ENCODE peak calls at places on chromosomes 1 and 21, in four cellular contexts. U is RWPE1, X is substantia nigra, H is stomach. G is an unnamed sample.

GRCh38 chr1:58773406-58773840 is 10.4 kb downstream of the JUN start:
- DNase-seq in U (no peak), X (no peak), H (peak), G (peak)

GRCh38 chr1:51070640-51071039 is 31.4 kb upstream of the C1orf185 start:
- DNase-seq in U (peak), X (no peak), H (no peak), G (no peak)

GRCh38 chr1:3685229-3685628 is 32.9 kb downstream of the TP73 start:
- DNase-seq in U (peak), X (no peak), H (no peak), G (no peak)

GRCh38 chr1:63069214-63069613 is 253.2 kb upstream of the FOXD3 start:
- DNase-seq in U (no peak), X (no peak), H (no peak), G (no peak)

GRCh38 chr1:12112711-12113161 is 49.6 kb downstream of the TNFRSF8 start:
- DNase-seq in U (no peak), X (no peak), H (no peak), G (no peak)

GRCh38 chr1:48916121-48917069 is 139.7 kb upstream of the BEND5 start:
- DNase-seq in U (peak), X (no peak), H (no peak), G (peak)

GRCh38 chr21:42364304-42364865 is 1.9 kb downstream of the TFF1 start:
- DNase-seq in U (no peak), X (no peak), H (no peak), G (no peak)

GRCh38 chr1:153563339-153563952 is 2.2 kb downstream of the S100A2 start:
- DNase-seq in U (no peak), X (no peak), H (no peak), G (peak)

GRCh38 chr21:31363720-31364119 is 19.7 kb upstream of the TIAM1 start:
- DNase-seq in U (no peak), X (no peak), H (no peak), G (no peak)

GRCh38 chr1:89576016-89576415 is 51.4 kb downstream of the LRRC8B start:
- DNase-seq in U (no peak), X (no peak), H (no peak), G (no peak)

GRCh38 chr1:26322042-26322331 is 4.2 kb downstream of the CD52 start:
- DNase-seq in U (no peak), X (no peak), H (no peak), G (no peak)

GRCh38 chr1:201653883-201654282 is 115.0 kb downstream of the NAV1 start:
- DNase-seq in U (no peak), X (no peak), H (no peak), G (peak)

GRCh38 chr1:44661786-44662682 is 12.2 kb downstream of the TMEM53 start:
- DNase-seq in U (no peak), X (no peak), H (no peak), G (no peak)

GRCh38 chr1:19963636-19964035 is 15.8 kb downstream of the PLA2G2A start:
- DNase-seq in U (no peak), X (no peak), H (no peak), G (no peak)

GRCh38 chr1:55337801-55338447 is 122.8 kb upstream of the USP24 start:
- DNase-seq in U (peak), X (no peak), H (no peak), G (no peak)

GRCh38 chr1:231162300-231162969 is 577 bp downstream of the TRIM67 start:
- DNase-seq in U (peak), X (no peak), H (peak), G (peak)

DNA sequence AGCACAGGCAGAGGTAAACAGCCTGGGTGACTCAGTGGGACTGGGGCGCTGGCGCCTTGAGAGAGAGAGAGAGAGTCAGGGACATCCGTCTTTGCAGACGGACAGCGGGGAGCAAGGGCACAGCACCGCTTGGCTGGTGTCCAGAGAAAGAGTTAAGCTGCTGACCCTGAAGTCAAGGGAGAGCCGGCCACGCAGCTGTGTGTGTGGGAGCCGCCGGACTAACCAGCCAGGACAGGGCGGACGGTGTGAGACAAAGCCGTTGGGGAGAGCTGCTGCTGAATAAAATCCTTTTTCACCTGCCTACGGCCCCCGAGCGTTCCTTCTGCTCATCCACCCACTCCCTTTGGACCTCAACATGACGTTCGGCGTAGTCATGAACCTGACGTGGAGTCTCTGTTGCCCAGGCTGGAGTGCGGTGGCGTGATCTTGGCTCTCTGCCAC is 14.5 kb downstream of the CFAP74 start:
- DNase-seq in U (no peak), X (no peak), H (no peak), G (no peak)
- H3K27ac ChIP-seq in U (no peak), X (no peak), H (peak), G (peak)

GRCh38 chr21:32463889-32464300 is 51.4 kb downstream of the EVA1C start:
- DNase-seq in U (peak), X (no peak), H (no peak), G (peak)
- H3K27ac ChIP-seq in U (peak), X (no peak), H (peak), G (peak)

DNA sequence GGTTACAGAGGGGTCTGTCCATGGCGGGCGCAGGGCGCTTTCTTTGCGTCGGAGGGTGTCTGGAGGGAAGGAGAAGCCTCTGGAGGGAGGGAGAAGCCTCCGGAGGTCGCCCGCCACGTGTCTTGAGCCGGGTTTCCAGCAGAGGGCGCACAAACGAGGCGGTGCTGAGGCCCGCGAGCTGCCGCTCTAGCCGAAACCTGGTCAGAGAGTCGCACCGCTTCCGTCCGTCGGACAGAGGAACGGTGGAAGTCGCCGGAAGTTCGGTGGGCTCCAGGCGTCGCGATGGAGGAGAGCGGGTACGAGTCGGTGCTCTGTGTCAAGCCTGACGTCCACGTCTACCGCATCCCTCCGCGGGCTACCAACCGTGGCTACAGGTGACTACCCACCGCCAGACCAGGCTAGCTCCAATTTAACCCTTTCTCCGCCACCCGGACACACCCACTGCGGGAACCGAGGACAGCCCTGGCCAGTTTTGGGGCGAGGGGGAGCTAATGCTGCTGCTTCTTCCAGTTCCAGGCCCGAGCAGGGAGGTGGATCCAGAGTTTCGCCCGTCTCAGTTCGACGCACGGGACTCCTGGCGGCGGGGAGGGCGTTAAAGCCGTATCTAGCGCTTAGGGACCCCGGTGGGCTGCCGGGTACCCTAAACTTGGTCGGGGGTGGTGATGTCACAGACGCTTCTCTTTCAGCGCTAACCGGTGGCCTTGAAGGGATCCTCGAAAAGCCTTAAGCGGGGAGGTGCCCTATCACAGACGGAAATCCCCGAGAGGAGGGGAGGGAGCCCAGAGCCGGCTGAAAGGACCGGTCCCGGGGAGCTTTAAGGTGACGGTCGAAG is at the start of gene NECAP2:
- DNase-seq in U (peak), X (peak), H (peak), G (peak)
- H3K27ac ChIP-seq in U (peak), X (peak), H (peak), G (no peak)

GRCh38 chr1:13662498-13662897 is 37.5 kb upstream of the PRDM2 start:
- DNase-seq in U (no peak), X (no peak), H (no peak), G (no peak)

GRCh38 chr1:13663969-13664368 is 36.0 kb upstream of the PRDM2 start:
- DNase-seq in U (no peak), X (no peak), H (no peak), G (no peak)

GRCh38 chr1:13664451-13664850 is 35.5 kb upstream of the PRDM2 start:
- DNase-seq in U (peak), X (no peak), H (no peak), G (no peak)

GRCh38 chr1:13667696-13668095 is 32.3 kb upstream of the PRDM2 start:
- DNase-seq in U (no peak), X (no peak), H (no peak), G (no peak)

DNA sequence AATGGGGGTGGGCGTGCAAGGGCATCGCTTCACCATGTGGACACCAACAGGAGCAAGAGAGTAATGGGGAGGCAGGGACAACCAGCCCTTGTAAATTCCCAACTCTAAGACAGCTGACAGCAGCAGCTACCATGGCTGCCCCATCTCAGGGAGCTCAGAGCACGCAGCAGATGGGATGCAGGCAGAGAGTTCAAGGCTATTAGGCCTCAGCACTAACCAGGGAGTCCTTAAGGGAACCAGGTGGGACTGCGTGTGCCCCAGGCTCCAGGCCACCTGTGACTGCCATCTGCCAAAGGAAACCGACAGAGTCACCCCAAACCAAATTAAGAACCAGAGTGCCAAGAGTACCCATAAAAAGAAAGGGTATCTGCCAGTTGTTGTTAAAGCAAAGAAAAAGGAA is 33.7 kb upstream of the PRDM2 start:
- DNase-seq in U (no peak), X (no peak), H (no peak), G (no peak)
- H3K27ac ChIP-seq in U (no peak), X (no peak), H (no peak), G (no peak)

GRCh38 chr1:31818204-31818603 is 2.4 kb upstream of the SPOCD1 start:
- DNase-seq in U (no peak), X (no peak), H (no peak), G (no peak)

GRCh38 chr1:31828341-31828740 is 12.5 kb upstream of the SPOCD1 start:
- DNase-seq in U (no peak), X (no peak), H (no peak), G (no peak)

GRCh38 chr1:31823780-31824179 is 8.0 kb upstream of the SPOCD1 start:
- DNase-seq in U (no peak), X (no peak), H (no peak), G (no peak)

GRCh38 chr1:31822766-31823165 is 6.9 kb upstream of the SPOCD1 start:
- DNase-seq in U (no peak), X (peak), H (no peak), G (no peak)
- H3K27ac ChIP-seq in U (no peak), X (peak), H (no peak), G (no peak)

GRCh38 chr1:151540982-151541377 is 871 bp downstream of the TUFT1 start:
- DNase-seq in U (no peak), X (no peak), H (peak), G (peak)
- H3K27ac ChIP-seq in U (peak), X (no peak), H (peak), G (peak)

GRCh38 chr1:173869108-173869359 is 854 bp downstream of the ZBTB37 start:
- DNase-seq in U (no peak), X (no peak), H (no peak), G (no peak)

GRCh38 chr1:173868266-173869107 is at the start of gene ZBTB37:
- DNase-seq in U (peak), X (peak), H (peak), G (peak)

GRCh38 chr1:173870252-173871075 is 2.3 kb downstream of the ZBTB37 start:
- DNase-seq in U (no peak), X (peak), H (peak), G (peak)

GRCh38 chr1:173871500-173871899 is 3.3 kb downstream of the ZBTB37 start:
- DNase-seq in U (no peak), X (no peak), H (no peak), G (no peak)

GRCh38 chr1:173871091-173871490 is 2.9 kb downstream of the ZBTB37 start:
- DNase-seq in U (no peak), X (no peak), H (no peak), G (no peak)
- H3K27ac ChIP-seq in U (no peak), X (no peak), H (no peak), G (no peak)

GRCh38 chr1:187928288-187928687 is 1099.5 kb downstream of the PLA2G4A start:
- DNase-seq in U (peak), X (peak), H (no peak), G (no peak)

GRCh38 chr1:187922255-187922654 is 1093.5 kb downstream of the PLA2G4A start:
- DNase-seq in U (no peak), X (no peak), H (no peak), G (no peak)

GRCh38 chr1:187920976-187921375 is 1092.2 kb downstream of the PLA2G4A start:
- DNase-seq in U (no peak), X (no peak), H (no peak), G (no peak)

GRCh38 chr1:187921426-187921825 is 1092.7 kb downstream of the PLA2G4A start:
- DNase-seq in U (no peak), X (no peak), H (no peak), G (no peak)

DNA sequence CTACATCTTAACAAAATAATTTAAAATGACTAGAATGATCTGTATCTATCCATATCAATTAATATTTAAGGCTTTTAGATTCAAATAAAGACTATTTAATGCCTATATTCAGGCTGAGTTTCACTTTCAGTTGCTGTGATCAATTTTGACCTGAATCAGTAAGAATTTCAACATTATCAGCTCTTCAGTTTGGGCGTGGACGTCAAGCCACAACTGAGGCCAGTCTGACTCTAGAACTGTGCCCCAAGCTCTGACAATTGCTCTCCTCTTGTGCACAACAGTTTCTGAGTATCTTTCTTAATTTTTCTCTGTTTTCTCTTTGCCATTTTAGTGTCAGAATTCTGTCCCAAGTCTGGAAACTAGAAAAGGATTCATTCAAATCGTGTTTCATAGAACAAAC is 1095.5 kb downstream of the PLA2G4A start:
- DNase-seq in U (no peak), X (no peak), H (no peak), G (no peak)
- H3K27ac ChIP-seq in U (no peak), X (no peak), H (no peak), G (no peak)

GRCh38 chr1:174022976-174023277 is 770 bp upstream of the RC3H1 start:
- DNase-seq in U (no peak), X (no peak), H (no peak), G (no peak)

GRCh38 chr1:174018565-174018964 is 3.6 kb downstream of the RC3H1 start:
- DNase-seq in U (no peak), X (no peak), H (no peak), G (no peak)

GRCh38 chr1:174022080-174022975 is at the start of gene RC3H1:
- DNase-seq in U (peak), X (peak), H (peak), G (peak)

GRCh38 chr1:174023438-174023837 is 1.3 kb upstream of the RC3H1 start:
- DNase-seq in U (no peak), X (no peak), H (peak), G (no peak)

GRCh38 chr1:174021611-174022079 is 512 bp downstream of the RC3H1 start:
- DNase-seq in U (peak), X (peak), H (no peak), G (peak)
- H3K27ac ChIP-seq in U (peak), X (peak), H (peak), G (peak)